ENCODE peak calls at places on chromosomes 5 and 9, in eight cellular contexts. Z is central memory CD4-positive, alpha-beta T cell; D is activated CD4-positive, alpha-beta T cell treated with anti-CD3 and anti-CD28 coated beads for 24 hours; V is lower leg skin; N is stimulated activated CD8-positive, alpha-beta memory T cell treated with anti-CD3 and anti-CD28 coated beads, Interleukin-4, amount 100 ng/mL, for 24 hours; I is posterior vena cava; H is cardiac muscle cell; M is stimulated activated CD4-positive, alpha-beta T cell treated with anti-CD3 and anti-CD28 coated beads, Interleukin-1b, Interleukin-23, amount 100 ng/mL, for 24 hours. L is an unnamed sample.

GRCh38 chr9:18692962-18693361 is 219.0 kb downstream of the ADAMTSL1 start:
- DNase-seq in Z (no peak), D (no peak), V (no peak), N (no peak), I (no peak), H (no peak), M (no peak), L (no peak)

GRCh38 chr9:129197978-129198736 is 20.1 kb upstream of the IER5L start:
- DNase-seq in Z (no peak), D (no peak), V (peak; percentile 74), N (no peak), I (peak; percentile 94), H (no peak), M (no peak), L (peak; percentile 48)

GRCh38 chr9:104094534-104095020 is 468 bp downstream of the SMC2 start:
- DNase-seq in Z (no peak), D (peak; percentile 4), V (no peak), N (no peak), I (no peak), H (no peak), M (no peak), L (no peak)

GRCh38 chr5:175711472-175712312 is 53.8 kb downstream of the HRH2 start:
- DNase-seq in Z (no peak), D (no peak), V (no peak), N (no peak), I (peak; percentile 30), H (no peak), M (no peak), L (no peak)

GRCh38 chr9:111700776-111701175 is 39.4 kb downstream of the GNG10 start:
- DNase-seq in Z (no peak), D (no peak), V (no peak), N (no peak), I (no peak), H (no peak), M (no peak), L (peak; percentile 44)

GRCh38 chr9:134180786-134181647 is 16.7 kb upstream of the RNU6ATAC start:
- DNase-seq in Z (no peak), D (no peak), V (no peak), N (no peak), I (peak; percentile 67), H (no peak), M (no peak), L (no peak)

GRCh38 chr9:132773093-132773492 is 102.8 kb downstream of the GTF3C4 start:
- DNase-seq in Z (no peak), D (no peak), V (no peak), N (no peak), I (no peak), H (no peak), M (no peak), L (no peak)

GRCh38 chr5:143924311-143924710 is 112.3 kb downstream of the HMHB1 start:
- DNase-seq in Z (no peak), D (no peak), V (no peak), N (no peak), I (no peak), H (no peak), M (no peak), L (no peak)

GRCh38 chr9:131672451-131672850 is 67.4 kb downstream of the RAPGEF1 start:
- DNase-seq in Z (no peak), D (no peak), V (no peak), N (no peak), I (no peak), H (no peak), M (no peak), L (no peak)

GRCh38 chr9:77015291-77016048 is 4.0 kb upstream of the FOXB2 start:
- DNase-seq in Z (no peak), D (no peak), V (no peak), N (no peak), I (no peak), H (no peak), M (no peak), L (no peak)

GRCh38 chr5:150853560-150853959 is 7.2 kb downstream of the IRGM start:
- DNase-seq in Z (no peak), D (no peak), V (no peak), N (no peak), I (no peak), H (no peak), M (no peak), L (no peak)

GRCh38 chr9:107173422-107174180 is 109.5 kb upstream of the RAD23B start:
- DNase-seq in Z (no peak), D (no peak), V (no peak), N (no peak), I (no peak), H (no peak), M (no peak), L (no peak)

GRCh38 chr9:87292449-87293191 is 205.0 kb upstream of the DAPK1 start:
- DNase-seq in Z (no peak), D (no peak), V (no peak), N (no peak), I (no peak), H (no peak), M (no peak), L (no peak)

GRCh38 chr5:38807570-38808461 is 38.0 kb upstream of the OSMR start:
- DNase-seq in Z (no peak), D (no peak), V (no peak), N (no peak), I (no peak), H (no peak), M (no peak), L (no peak)

GRCh38 chr9:18390393-18390792 is 83.6 kb upstream of the ADAMTSL1 start:
- DNase-seq in Z (no peak), D (no peak), V (peak; percentile 26), N (no peak), I (no peak), H (peak; percentile 23), M (no peak), L (peak; percentile 23)

GRCh38 chr5:68709229-68709628 is 384.6 kb upstream of the SLC30A5 start:
- DNase-seq in Z (no peak), D (no peak), V (no peak), N (no peak), I (no peak), H (peak; percentile 78), M (no peak), L (no peak)

GRCh38 chr5:150146235-150146634 is 9.4 kb downstream of the PDGFRB start:
- DNase-seq in Z (no peak), D (no peak), V (no peak), N (no peak), I (no peak), H (no peak), M (no peak), L (no peak)

GRCh38 chr5:122081541-122081940 is 3.5 kb upstream of the LOX start:
- DNase-seq in Z (no peak), D (no peak), V (no peak), N (no peak), I (no peak), H (no peak), M (no peak), L (no peak)

GRCh38 chr9:91836515-91836914 is 113.5 kb downstream of the ROR2 start:
- DNase-seq in Z (no peak), D (no peak), V (no peak), N (no peak), I (peak; percentile 75), H (no peak), M (no peak), L (no peak)

GRCh38 chr5:57804007-57804444 is 321.4 kb upstream of the ACTBL2 start:
- DNase-seq in Z (no peak), D (no peak), V (no peak), N (no peak), I (no peak), H (no peak), M (no peak), L (no peak)

GRCh38 chr9:7961076-7961475 is 161.5 kb upstream of the DMAC1 start:
- DNase-seq in Z (no peak), D (no peak), V (no peak), N (no peak), I (no peak), H (no peak), M (no peak), L (no peak)

GRCh38 chr5:147760086-147760485 is 22.4 kb downstream of the JAKMIP2 start:
- DNase-seq in Z (no peak), D (no peak), V (no peak), N (no peak), I (no peak), H (no peak), M (no peak), L (no peak)

GRCh38 chr5:60026174-60026573 is 132.6 kb upstream of the PDE4D start:
- DNase-seq in Z (no peak), D (no peak), V (no peak), N (no peak), I (no peak), H (no peak), M (no peak), L (no peak)

GRCh38 chr5:107808671-107809137 is 138.0 kb upstream of the EFNA5 start:
- DNase-seq in Z (no peak), D (no peak), V (no peak), N (no peak), I (no peak), H (peak; percentile 82), M (no peak), L (peak; percentile 88)

GRCh38 chr5:53469946-53470687 is 10.3 kb upstream of the FST start:
- DNase-seq in Z (no peak), D (no peak), V (no peak), N (no peak), I (no peak), H (no peak), M (no peak), L (no peak)